ENCODE peak calls at places on chromosomes 11 and 22, in five cellular contexts. K is type B pancreatic cell, E is HCT116, D is right lobe of liver, S is GM10248. V is an unnamed sample.

GRCh38 chr22:49660794-49661781 is 166.6 kb downstream of the BRD1 start:
- DNase-seq in K (peak; percentile 60), E (no peak), D (no peak), S (no peak), V (no peak)

GRCh38 chr22:20581503-20582170 is 74.2 kb downstream of the MED15 start:
- DNase-seq in K (no peak), E (no peak), D (peak; percentile 20), S (no peak), V (peak; percentile 89)

GRCh38 chr22:19438286-19438685 is 5.9 kb downstream of the MRPL40 start:
- DNase-seq in K (no peak), E (no peak), D (no peak), S (no peak), V (no peak)

GRCh38 chr11:15795378-15795777 is 561.0 kb downstream of the SOX6 start:
- DNase-seq in K (no peak), E (no peak), D (no peak), S (no peak), V (no peak)

GRCh38 chr11:2685566-2686359 is 14.0 kb downstream of the KCNQ1OT1 start:
- DNase-seq in K (no peak), E (no peak), D (no peak), S (no peak), V (peak; percentile 68)

GRCh38 chr11:104999716-105000115 is 23.3 kb downstream of the CASP5 start:
- DNase-seq in K (no peak), E (no peak), D (no peak), S (no peak), V (no peak)

GRCh38 chr11:108069947-108070346 is 51.4 kb upstream of the ACAT1 start:
- DNase-seq in K (no peak), E (no peak), D (no peak), S (peak; percentile 13), V (no peak)

GRCh38 chr11:130314184-130314748 is 451 bp downstream of the ZBTB44 start:
- DNase-seq in K (peak; percentile 77), E (peak; percentile 10), D (peak; percentile 83), S (peak; percentile 75), V (no peak)

GRCh38 chr22:49525776-49526535 is 301.7 kb downstream of the BRD1 start:
- DNase-seq in K (no peak), E (no peak), D (no peak), S (no peak), V (no peak)

GRCh38 chr11:42462558-42463310 is 849.1 kb upstream of the API5 start:
- DNase-seq in K (no peak), E (no peak), D (no peak), S (no peak), V (no peak)

GRCh38 chr22:45957826-45958225 is 19.1 kb downstream of the WNT7B start:
- DNase-seq in K (no peak), E (no peak), D (no peak), S (no peak), V (no peak)

GRCh38 chr11:66495401-66495844 is 15.0 kb upstream of the BBS1 start:
- DNase-seq in K (no peak), E (no peak), D (no peak), S (no peak), V (no peak)

GRCh38 chr11:78397398-78397797 is 20.2 kb downstream of the GAB2 start:
- DNase-seq in K (no peak), E (no peak), D (no peak), S (no peak), V (no peak)

GRCh38 chr11:9384535-9385287 is at the start of gene IPO7:
- DNase-seq in K (peak; percentile 88), E (peak; percentile 80), D (peak; percentile 93), S (peak; percentile 94), V (peak; percentile 97)
- TF ChIP-seq CTCF in K (peak; percentile 45), E (peak; percentile 30), D (peak; percentile 25), S (peak; percentile 19), V (peak; percentile 74)

GRCh38 chr22:26492220-26492619 is 8.5 kb downstream of the SRRD start:
- DNase-seq in K (no peak), E (no peak), D (no peak), S (no peak), V (no peak)
- TF ChIP-seq CTCF in K (no peak), E (no peak), D (no peak), S (no peak), V (no peak)

GRCh38 chr11:60169264-60169915 is 13.5 kb downstream of the MS4A6A start:
- DNase-seq in K (no peak), E (peak; percentile 27), D (peak; percentile 50), S (no peak), V (no peak)
- TF ChIP-seq CTCF in K (peak; percentile 49), E (peak; percentile 49), D (peak; percentile 38), S (no peak), V (peak; percentile 65)

DNA sequence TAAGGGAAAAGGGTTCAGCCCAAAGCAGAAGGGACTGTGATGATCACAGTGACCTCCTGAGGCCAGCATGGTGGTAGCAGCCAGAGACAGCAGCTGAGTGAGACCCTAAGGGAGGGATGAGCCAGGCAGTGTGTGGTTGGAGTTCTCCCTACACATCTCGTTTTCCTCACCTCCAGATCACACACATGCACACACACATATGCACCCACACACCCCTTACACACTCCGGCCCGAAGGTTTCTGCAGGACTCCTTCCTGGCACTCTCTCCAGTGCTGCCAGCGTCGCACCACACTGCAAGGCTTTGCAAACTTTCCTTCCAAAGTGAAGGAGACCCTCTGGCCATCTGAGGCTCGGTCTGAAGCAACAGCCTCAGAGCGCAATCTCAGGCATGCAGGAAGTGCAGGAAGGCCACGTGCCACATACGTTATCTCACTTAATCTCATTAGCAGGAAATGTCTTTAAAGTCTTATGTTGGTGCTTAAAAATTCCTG is 26.9 kb upstream of the TP53I11 start:
- DNase-seq in K (no peak), E (no peak), D (no peak), S (no peak), V (peak; percentile 52)
- TF ChIP-seq CTCF in K (peak; percentile 60), E (peak; percentile 30), D (peak; percentile 25), S (no peak), V (peak; percentile 51)

V was measured in chondrocyte.